ENCODE peak calls at places on chromosome 21, in seven cellular contexts. One of them, this sample, is unnamed.

GRCh38 chr21:31338892-31339368 is 5.1 kb downstream of the TIAM1 start:
- DNase-seq in NCI-H2081: no peak
- DNase-seq in NCI-H1092: no peak
- DNase-seq in GM03348: no peak
- DNase-seq in iPS DF 6.9: no peak
- DNase-seq in GM23338: peak
- DNase-seq in adipocyte: no peak
- DNase-seq in this sample: no peak

GRCh38 chr21:42149656-42150457 is 69.1 kb upstream of the ABCG1 start:
- DNase-seq in GM23338: no peak
- DNase-seq in GM03348: no peak
- DNase-seq in iPS DF 6.9: no peak
- DNase-seq in adipocyte: no peak
- DNase-seq in NCI-H2081: no peak
- DNase-seq in NCI-H1092: no peak
- DNase-seq in this sample: peak

GRCh38 chr21:43345746-43346409 is 81.1 kb downstream of the SIK1 start:
- DNase-seq in iPS DF 6.9: no peak
- DNase-seq in adipocyte: peak
- DNase-seq in NCI-H1092: no peak
- DNase-seq in GM03348: peak
- DNase-seq in GM23338: no peak
- DNase-seq in NCI-H2081: no peak
- DNase-seq in this sample: peak

GRCh38 chr21:22743085-22743484 is 1744.9 kb downstream of the NCAM2 start:
- DNase-seq in NCI-H1092: no peak
- DNase-seq in adipocyte: no peak
- DNase-seq in GM23338: no peak
- DNase-seq in GM03348: no peak
- DNase-seq in iPS DF 6.9: no peak
- DNase-seq in NCI-H2081: no peak
- DNase-seq in this sample: no peak

GRCh38 chr21:27725916-27726315 is 759.0 kb upstream of the ADAMTS5 start:
- DNase-seq in GM23338: no peak
- DNase-seq in adipocyte: no peak
- DNase-seq in GM03348: no peak
- DNase-seq in NCI-H2081: no peak
- DNase-seq in iPS DF 6.9: no peak
- DNase-seq in NCI-H1092: no peak
- DNase-seq in this sample: peak

GRCh38 chr21:46092811-46093667 is 4.9 kb upstream of the COL6A2 start:
- DNase-seq in adipocyte: no peak
- DNase-seq in GM23338: no peak
- DNase-seq in GM03348: no peak
- DNase-seq in NCI-H1092: no peak
- DNase-seq in NCI-H2081: no peak
- DNase-seq in iPS DF 6.9: no peak
- DNase-seq in this sample: no peak

GRCh38 chr21:43322805-43323204 is 104.1 kb downstream of the SIK1 start:
- DNase-seq in GM23338: no peak
- DNase-seq in adipocyte: no peak
- DNase-seq in NCI-H1092: no peak
- DNase-seq in iPS DF 6.9: no peak
- DNase-seq in GM03348: no peak
- DNase-seq in NCI-H2081: no peak
- DNase-seq in this sample: no peak

GRCh38 chr21:27269646-27270045 is 302.8 kb upstream of the ADAMTS5 start:
- DNase-seq in NCI-H1092: no peak
- DNase-seq in adipocyte: peak
- DNase-seq in GM03348: peak
- DNase-seq in NCI-H2081: no peak
- DNase-seq in GM23338: no peak
- DNase-seq in iPS DF 6.9: no peak
- DNase-seq in this sample: peak

GRCh38 chr21:42495765-42496119 is 282 bp downstream of the RSPH1 start:
- DNase-seq in adipocyte: peak
- DNase-seq in NCI-H2081: peak
- DNase-seq in GM03348: peak
- DNase-seq in iPS DF 6.9: no peak
- DNase-seq in GM23338: peak
- DNase-seq in NCI-H1092: no peak
- DNase-seq in this sample: no peak

GRCh38 chr21:25370311-25370744 is 237.0 kb downstream of the MRPL39 start:
- DNase-seq in iPS DF 6.9: no peak
- DNase-seq in NCI-H2081: no peak
- DNase-seq in adipocyte: peak
- DNase-seq in GM03348: peak
- DNase-seq in GM23338: no peak
- DNase-seq in NCI-H1092: no peak
- DNase-seq in this sample: peak

GRCh38 chr21:25428537-25428936 is 178.7 kb downstream of the MRPL39 start:
- DNase-seq in NCI-H1092: no peak
- DNase-seq in iPS DF 6.9: no peak
- DNase-seq in adipocyte: no peak
- DNase-seq in GM23338: no peak
- DNase-seq in GM03348: no peak
- DNase-seq in NCI-H2081: no peak
- DNase-seq in this sample: peak

GRCh38 chr21:42313501-42313969 is 1.7 kb downstream of the TFF3 start:
- DNase-seq in iPS DF 6.9: no peak
- DNase-seq in NCI-H2081: peak
- DNase-seq in GM03348: no peak
- DNase-seq in GM23338: peak
- DNase-seq in NCI-H1092: peak
- DNase-seq in adipocyte: no peak
- DNase-seq in this sample: no peak

GRCh38 chr21:44540741-44541288 is 820 bp upstream of the KRTAP10-1 start:
- DNase-seq in NCI-H2081: no peak
- DNase-seq in GM03348: no peak
- DNase-seq in GM23338: no peak
- DNase-seq in adipocyte: no peak
- DNase-seq in iPS DF 6.9: no peak
- DNase-seq in NCI-H1092: no peak
- DNase-seq in this sample: no peak

GRCh38 chr21:31213787-31214186 is 130.3 kb downstream of the TIAM1 start:
- DNase-seq in NCI-H2081: no peak
- DNase-seq in GM03348: no peak
- DNase-seq in NCI-H1092: no peak
- DNase-seq in GM23338: no peak
- DNase-seq in iPS DF 6.9: no peak
- DNase-seq in adipocyte: no peak
- DNase-seq in this sample: no peak

GRCh38 chr21:41873426-41873825 is 5.7 kb downstream of the PRDM15 start:
- DNase-seq in NCI-H2081: no peak
- DNase-seq in GM23338: no peak
- DNase-seq in adipocyte: no peak
- DNase-seq in iPS DF 6.9: no peak
- DNase-seq in GM03348: no peak
- DNase-seq in NCI-H1092: no peak
- DNase-seq in this sample: no peak

This sample was measured in mammary epithelial cell.